ENCODE peak calls at places on chromosome 2, in nine cellular contexts. D, I, X, G, A, W, Q, N and Y are unnamed samples.

GRCh38 chr2:45370367-45370766 is 240.7 kb downstream of the SRBD1 start:
- DNase-seq in D (no peak), A (peak), Q (no peak), N (no peak), G (no peak), W (peak), X (no peak), I (peak), Y (no peak)

GRCh38 chr2:54499666-54500065 is 43.5 kb downstream of the SPTBN1 start:
- DNase-seq in G (no peak), X (no peak), I (no peak), W (no peak), D (no peak), Q (no peak), N (no peak), A (no peak), Y (no peak)

GRCh38 chr2:210954508-210954907 is 398.1 kb downstream of the CPS1 start:
- DNase-seq in N (no peak), D (no peak), A (no peak), I (no peak), Q (no peak), G (no peak), X (no peak), W (no peak), Y (no peak)

GRCh38 chr2:177572236-177572671 is 179.7 kb downstream of the AGPS start:
- DNase-seq in N (no peak), X (no peak), G (no peak), I (no peak), W (no peak), D (no peak), A (no peak), Q (no peak), Y (no peak)

GRCh38 chr2:138780908-138781307 is 718 bp upstream of the NXPH2 start:
- DNase-seq in X (no peak), D (no peak), G (no peak), I (no peak), W (no peak), A (no peak), N (no peak), Q (no peak), Y (no peak)

GRCh38 chr2:186569906-186570305 is 19.9 kb upstream of the ITGAV start:
- DNase-seq in Q (no peak), G (no peak), D (no peak), I (no peak), A (no peak), N (no peak), X (no peak), W (peak), Y (no peak)

GRCh38 chr2:46365913-46366674 is 68.9 kb downstream of the EPAS1 start:
- DNase-seq in N (no peak), D (no peak), X (no peak), A (no peak), G (no peak), W (no peak), Q (no peak), I (peak), Y (no peak)

GRCh38 chr2:166375205-166375735 is 474 bp downstream of the SCN9A start:
- DNase-seq in X (no peak), D (no peak), I (peak), N (peak), G (no peak), A (peak), Q (no peak), W (peak), Y (no peak)